ENCODE peak calls at places on chromosomes 13 and 19, in four cellular contexts. S, W, J and L are unnamed samples.

GRCh38 chr19:44131955-44132354 is 9.4 kb upstream of the ZNF234 start:
- DNase-seq in S (no peak), W (no peak), J (no peak), L (no peak)

GRCh38 chr13:106318941-106319411 is 216.5 kb downstream of the EFNB2 start:
- DNase-seq in S (no peak), W (no peak), J (no peak), L (no peak)

GRCh38 chr19:926595-927043 is 784 bp downstream of the ARID3A start:
- DNase-seq in W (peak), S (no peak), J (peak), L (no peak)

GRCh38 chr13:73772449-73773186 is 361.6 kb downstream of the KLF12 start:
- DNase-seq in J (no peak), S (no peak), W (no peak), L (no peak)

GRCh38 chr19:1811472-1811894 is 593 bp downstream of the ATP8B3 start:
- DNase-seq in W (peak), J (peak), S (no peak), L (no peak)

GRCh38 chr13:112986946-112987345 is 17.9 kb downstream of the MCF2L start:
- DNase-seq in S (no peak), J (no peak), W (no peak), L (no peak)

GRCh38 chr13:113939905-113940339 is 34.0 kb downstream of the C13orf46 start:
- DNase-seq in W (no peak), S (no peak), J (no peak), L (no peak)

GRCh38 chr19:51365211-51366049 is 758 bp downstream of the ETFB start:
- DNase-seq in J (peak), S (no peak), W (peak), L (no peak)

GRCh38 chr19:48363810-48364563 is at the start of the genes SYNGR4 and TMEM143:
- DNase-seq in W (peak), J (peak), S (peak), L (peak)

GRCh38 chr19:2774083-2774679 is 8.9 kb downstream of the SGTA start:
- DNase-seq in W (no peak), J (peak), S (no peak), L (no peak)

GRCh38 chr19:38658462-38659306 is 11.2 kb downstream of the ACTN4 start:
- DNase-seq in W (peak), J (no peak), S (no peak), L (no peak)

GRCh38 chr13:106467406-106468122 is 67.9 kb downstream of the EFNB2 start:
- DNase-seq in W (no peak), S (no peak), J (no peak), L (no peak)

GRCh38 chr19:45558399-45558878 is 26.2 kb downstream of the OPA3 start:
- DNase-seq in J (peak), S (peak), W (peak), L (no peak)

GRCh38 chr13:21399741-21400140 is 59.4 kb downstream of the ZDHHC20 start:
- DNase-seq in J (no peak), S (no peak), W (peak), L (no peak)

GRCh38 chr19:883661-884211 is 9.3 kb downstream of the MED16 start:
- DNase-seq in W (no peak), S (no peak), J (no peak), L (no peak)